ENCODE peak calls at places on chromosomes 1 and 21, in four cellular contexts. A is heart left ventricle, K is A549, X is tibial artery. M is an unnamed sample.

GRCh38 chr1:74502432-74502831 is 10.0 kb downstream of the LRRC53 start:
- DNase-seq in A (no peak), K (no peak), X (no peak), M (no peak)

GRCh38 chr21:17451364-17451869 is 61.4 kb upstream of the CXADR start:
- DNase-seq in A (no peak), K (peak; percentile 16), X (no peak), M (no peak)

GRCh38 chr21:38660333-38661295 is 145.1 kb upstream of the ETS2 start:
- DNase-seq in A (peak; percentile 40), K (no peak), X (peak; percentile 85), M (no peak)

GRCh38 chr1:152878042-152878441 is at the start of gene SMCP:
- DNase-seq in A (no peak), K (no peak), X (no peak), M (no peak)

GRCh38 chr1:33377750-33378149 is 53.1 kb downstream of the PHC2 start:
- DNase-seq in A (no peak), K (no peak), X (no peak), M (peak; percentile 5)

GRCh38 chr1:159296697-159297375 is 5.3 kb upstream of the FCER1A start:
- DNase-seq in A (no peak), K (no peak), X (no peak), M (no peak)

GRCh38 chr1:41889506-41890414 is 29.0 kb downstream of the HIVEP3 start:
- DNase-seq in A (no peak), K (no peak), X (no peak), M (peak; percentile 26)

GRCh38 chr1:165858928-165859845 is 31.8 kb downstream of the UCK2 start:
- DNase-seq in A (no peak), K (no peak), X (no peak), M (no peak)

GRCh38 chr1:82171955-82172354 is 371.2 kb downstream of the ADGRL2 start:
- DNase-seq in A (no peak), K (no peak), X (no peak), M (no peak)

GRCh38 chr1:85289207-85289847 is 12.9 kb upstream of the BCL10 start:
- DNase-seq in A (no peak), K (no peak), X (no peak), M (no peak)

GRCh38 chr1:198212126-198212525 is 55.3 kb downstream of the NEK7 start:
- DNase-seq in A (no peak), K (no peak), X (no peak), M (no peak)

GRCh38 chr1:51569284-51570062 is 47.4 kb upstream of the OSBPL9 start:
- DNase-seq in A (no peak), K (peak; percentile 31), X (no peak), M (no peak)

GRCh38 chr1:17579951-17580939 is 40.7 kb downstream of the ARHGEF10L start:
- DNase-seq in A (no peak), K (no peak), X (no peak), M (peak; percentile 83)

GRCh38 chr1:7561331-7561921 is 209.7 kb upstream of the VAMP3 start:
- DNase-seq in A (no peak), K (no peak), X (no peak), M (peak; percentile 43)

GRCh38 chr1:24142546-24143431 is at the start of gene IL22RA1:
- DNase-seq in A (no peak), K (peak; percentile 40), X (peak; percentile 51), M (peak; percentile 62)

GRCh38 chr1:236957235-236957634 is 47.0 kb downstream of the MT1HL1 start:
- DNase-seq in A (no peak), K (no peak), X (no peak), M (no peak)

GRCh38 chr1:189669846-189670245 is 807.8 kb downstream of the BRINP3 start:
- DNase-seq in A (no peak), K (no peak), X (no peak), M (no peak)

GRCh38 chr1:154913242-154913641 is 23.3 kb downstream of the PMVK start:
- DNase-seq in A (no peak), K (no peak), X (no peak), M (no peak)

GRCh38 chr1:219466766-219467165 is 146.1 kb downstream of the ZC3H11B start:
- DNase-seq in A (no peak), K (no peak), X (no peak), M (no peak)

GRCh38 chr1:156486421-156487344 is 13.9 kb downstream of the MEF2D start:
- DNase-seq in A (no peak), K (no peak), X (no peak), M (no peak)

GRCh38 chr1:79133703-79134258 is 127.3 kb upstream of the ADGRL4 start:
- DNase-seq in A (no peak), K (no peak), X (no peak), M (no peak)

GRCh38 chr1:4787551-4787950 is 133.1 kb downstream of the AJAP1 start:
- DNase-seq in A (no peak), K (no peak), X (peak; percentile 56), M (peak; percentile 39)

GRCh38 chr1:167301355-167301754 is 80.7 kb downstream of the POU2F1 start:
- DNase-seq in A (no peak), K (no peak), X (no peak), M (no peak)

GRCh38 chr21:31142600-31142999 is 104.3 kb upstream of the KRTAP19-8 start:
- DNase-seq in A (no peak), K (no peak), X (no peak), M (no peak)

GRCh38 chr1:38718031-38718430 is 141.5 kb downstream of the RRAGC start:
- DNase-seq in A (no peak), K (no peak), X (no peak), M (no peak)

GRCh38 chr1:30407030-30407861 is 316.1 kb downstream of the MATN1 start:
- DNase-seq in A (peak; percentile 4), K (no peak), X (peak; percentile 50), M (peak; percentile 35)

GRCh38 chr1:19381261-19381660 is 69.1 kb downstream of the SLC66A1 start:
- DNase-seq in A (no peak), K (no peak), X (no peak), M (no peak)

GRCh38 chr1:233140519-233140918 is 155.0 kb downstream of the PCNX2 start:
- DNase-seq in A (no peak), K (no peak), X (no peak), M (no peak)

GRCh38 chr1:209769171-209769904 is 13.5 kb downstream of the TRAF3IP3 start:
- DNase-seq in A (peak; percentile 78), K (no peak), X (peak; percentile 90), M (no peak)

GRCh38 chr21:37658994-37659458 is 257.2 kb downstream of the KCNJ6 start:
- DNase-seq in A (no peak), K (peak; percentile 43), X (no peak), M (no peak)

GRCh38 chr1:163071381-163072255 is 2.5 kb downstream of the RGS4 start:
- DNase-seq in A (peak; percentile 64), K (peak; percentile 46), X (peak; percentile 82), M (no peak)

GRCh38 chr1:182718311-182718710 is 33.9 kb upstream of the RGS8 start:
- DNase-seq in A (no peak), K (no peak), X (no peak), M (no peak)

GRCh38 chr1:31562707-31563360 is 13.5 kb upstream of the TINAGL1 start:
- DNase-seq in A (no peak), K (no peak), X (no peak), M (no peak)

GRCh38 chr1:6824665-6825368 is 39.6 kb downstream of the CAMTA1 start:
- DNase-seq in A (no peak), K (no peak), X (no peak), M (no peak)

GRCh38 chr21:42423197-42423675 is 19.5 kb downstream of the UBASH3A start:
- DNase-seq in A (no peak), K (no peak), X (no peak), M (no peak)

GRCh38 chr1:110212165-110213142 is 2.3 kb downstream of the KCNC4 start:
- DNase-seq in A (no peak), K (no peak), X (no peak), M (no peak)

GRCh38 chr1:16217061-16217785 is 4.8 kb upstream of the ARHGEF19 start:
- DNase-seq in A (peak; percentile 99), K (peak; percentile 66), X (peak; percentile 99), M (peak; percentile 99)
- H3K4me1 ChIP-seq in A (peaks cover 15% of the 10 kb centered on the region), K (peaks cover 5% of the 10 kb centered on the region), X (peaks cover 18% of the 10 kb centered on the region), M (no peaks in the 10 kb centered on the region)

GRCh38 chr1:93014156-93014555 is 52.9 kb upstream of the DIPK1A start:
- DNase-seq in A (no peak), K (no peak), X (no peak), M (no peak)

GRCh38 chr1:93013311-93014091 is 52.2 kb upstream of the DIPK1A start:
- DNase-seq in A (no peak), K (no peak), X (no peak), M (no peak)

GRCh38 chr1:93016171-93016570 is 54.9 kb upstream of the DIPK1A start:
- DNase-seq in A (no peak), K (no peak), X (no peak), M (no peak)

GRCh38 chr1:93015590-93015989 is 54.3 kb upstream of the DIPK1A start:
- DNase-seq in A (no peak), K (no peak), X (no peak), M (no peak)
- H3K4me1 ChIP-seq in A (peaks cover 3% of the 10 kb centered on the region), K (peaks cover 14% of the 10 kb centered on the region), X (peaks cover 6% of the 10 kb centered on the region), M (no peaks in the 10 kb centered on the region)

GRCh38 chr1:221315330-221315729 is 426.6 kb downstream of the DUSP10 start:
- DNase-seq in A (peak; percentile 19), K (no peak), X (no peak), M (no peak)

GRCh38 chr1:221309711-221310110 is 430.5 kb downstream of the HLX start:
- DNase-seq in A (no peak), K (no peak), X (no peak), M (no peak)

GRCh38 chr1:221306239-221306638 is 427.0 kb downstream of the HLX start:
- DNase-seq in A (no peak), K (no peak), X (no peak), M (no peak)

GRCh38 chr1:221308534-221309511 is 429.6 kb downstream of the HLX start:
- DNase-seq in A (no peak), K (no peak), X (no peak), M (no peak)

DNA sequence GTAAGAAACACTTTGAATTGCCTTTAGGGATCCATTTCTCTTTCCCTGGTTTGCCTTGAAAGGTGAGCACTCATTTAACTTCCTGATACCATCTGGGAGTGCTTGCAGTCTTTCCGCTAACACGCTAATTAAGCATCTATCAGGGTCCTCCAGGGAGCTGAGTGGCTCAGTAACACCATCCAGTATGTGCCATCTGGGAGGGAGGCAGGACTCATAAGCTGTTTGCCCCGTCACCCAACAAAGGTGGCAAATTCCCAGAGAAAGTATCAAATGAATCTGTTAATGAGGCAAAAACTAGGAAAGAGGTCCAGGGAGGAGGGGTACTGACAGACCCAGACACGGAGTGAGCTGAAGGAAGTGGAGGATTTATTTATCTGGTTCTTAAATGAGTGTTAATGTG is 430.9 kb downstream of the HLX start:
- DNase-seq in A (no peak), K (no peak), X (no peak), M (no peak)
- H3K4me1 ChIP-seq in A (no peaks in the 10 kb centered on the region), K (no peaks in the 10 kb centered on the region), X (peaks cover 41% of the 10 kb centered on the region), M (no peaks in the 10 kb centered on the region)

GRCh38 chr1:117985239-117985638 is 55.7 kb downstream of the WDR3 start:
- DNase-seq in A (no peak), K (no peak), X (no peak), M (no peak)

GRCh38 chr1:117981455-117982192 is 52.1 kb downstream of the WDR3 start:
- DNase-seq in A (no peak), K (no peak), X (no peak), M (no peak)

DNA sequence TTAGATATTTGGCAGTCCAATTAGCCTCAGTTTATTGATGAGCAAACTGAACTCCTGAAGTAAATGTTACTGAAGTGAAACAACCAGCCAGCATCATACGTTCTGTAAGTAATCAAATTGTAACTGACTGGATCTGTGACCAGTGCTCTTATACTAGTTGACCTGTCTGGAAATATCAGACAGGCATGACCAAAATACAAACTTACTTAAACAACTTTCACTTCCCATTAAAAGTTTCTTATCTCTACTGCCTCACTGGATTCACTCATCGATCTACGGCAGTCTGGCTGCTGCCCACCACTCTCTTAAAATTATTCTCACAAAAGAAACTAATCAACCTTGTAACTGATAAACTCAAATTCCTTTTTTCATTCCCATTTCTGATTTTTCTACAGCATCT is 56.4 kb downstream of the WDR3 start:
- DNase-seq in A (no peak), K (no peak), X (no peak), M (no peak)
- H3K4me1 ChIP-seq in A (no peaks in the 10 kb centered on the region), K (no peaks in the 10 kb centered on the region), X (no peaks in the 10 kb centered on the region), M (no peaks in the 10 kb centered on the region)